ENCODE peak calls at places on chromosomes 12 and 14, in seven cellular contexts. One of them, this sample, is unnamed.

GRCh38 chr14:68217891-68218290 is 398.3 kb downstream of the RAD51B start:
- DNase-seq in coronary artery: no peak
- DNase-seq in activated T-helper 1 cell treated with anti-CD3 and anti-CD28 coated beads, Interleukin-2, amount 50 U/mL, for 16 hours: no peak
- DNase-seq in H9: no peak
- DNase-seq in left kidney: no peak
- DNase-seq in lower lobe of right lung: no peak
- DNase-seq in Kasumi-1: no peak
- DNase-seq in this sample: no peak

GRCh38 chr14:72665259-72665658 is 228.6 kb downstream of the DPF3 start:
- DNase-seq in coronary artery: no peak
- DNase-seq in activated T-helper 1 cell treated with anti-CD3 and anti-CD28 coated beads, Interleukin-2, amount 50 U/mL, for 16 hours: no peak
- DNase-seq in H9: no peak
- DNase-seq in left kidney: no peak
- DNase-seq in lower lobe of right lung: no peak
- DNase-seq in Kasumi-1: no peak
- DNase-seq in this sample: no peak

GRCh38 chr14:65361920-65362319 is 50.6 kb upstream of the FUT8 start:
- DNase-seq in coronary artery: no peak
- DNase-seq in activated T-helper 1 cell treated with anti-CD3 and anti-CD28 coated beads, Interleukin-2, amount 50 U/mL, for 16 hours: no peak
- DNase-seq in H9: no peak
- DNase-seq in left kidney: peak
- DNase-seq in lower lobe of right lung: no peak
- DNase-seq in Kasumi-1: no peak
- DNase-seq in this sample: no peak

GRCh38 chr14:35987731-35988130 is 161.6 kb downstream of the BRMS1L start:
- DNase-seq in coronary artery: no peak
- DNase-seq in activated T-helper 1 cell treated with anti-CD3 and anti-CD28 coated beads, Interleukin-2, amount 50 U/mL, for 16 hours: no peak
- DNase-seq in H9: no peak
- DNase-seq in left kidney: no peak
- DNase-seq in lower lobe of right lung: no peak
- DNase-seq in Kasumi-1: no peak
- DNase-seq in this sample: no peak

GRCh38 chr14:24398298-24398942 is 383 bp upstream of the NYNRIN start:
- DNase-seq in coronary artery: no peak
- DNase-seq in activated T-helper 1 cell treated with anti-CD3 and anti-CD28 coated beads, Interleukin-2, amount 50 U/mL, for 16 hours: no peak
- DNase-seq in H9: peak
- DNase-seq in left kidney: peak
- DNase-seq in lower lobe of right lung: no peak
- DNase-seq in Kasumi-1: no peak
- DNase-seq in this sample: no peak

GRCh38 chr14:55267816-55268215 is 3.4 kb upstream of the FBXO34 start:
- DNase-seq in coronary artery: no peak
- DNase-seq in activated T-helper 1 cell treated with anti-CD3 and anti-CD28 coated beads, Interleukin-2, amount 50 U/mL, for 16 hours: no peak
- DNase-seq in H9: no peak
- DNase-seq in left kidney: peak
- DNase-seq in lower lobe of right lung: no peak
- DNase-seq in Kasumi-1: no peak
- DNase-seq in this sample: no peak

GRCh38 chr12:77796775-77797174 is 33.9 kb upstream of the NAV3 start:
- DNase-seq in coronary artery: no peak
- DNase-seq in activated T-helper 1 cell treated with anti-CD3 and anti-CD28 coated beads, Interleukin-2, amount 50 U/mL, for 16 hours: no peak
- DNase-seq in H9: no peak
- DNase-seq in left kidney: no peak
- DNase-seq in lower lobe of right lung: no peak
- DNase-seq in Kasumi-1: no peak
- DNase-seq in this sample: no peak

GRCh38 chr14:92581966-92582566 is 68.5 kb downstream of the RIN3 start:
- DNase-seq in coronary artery: no peak
- DNase-seq in activated T-helper 1 cell treated with anti-CD3 and anti-CD28 coated beads, Interleukin-2, amount 50 U/mL, for 16 hours: no peak
- DNase-seq in H9: no peak
- DNase-seq in left kidney: no peak
- DNase-seq in lower lobe of right lung: no peak
- DNase-seq in Kasumi-1: no peak
- DNase-seq in this sample: no peak

GRCh38 chr12:132237772-132238486 is 91.5 kb downstream of the GALNT9 start:
- DNase-seq in coronary artery: no peak
- DNase-seq in activated T-helper 1 cell treated with anti-CD3 and anti-CD28 coated beads, Interleukin-2, amount 50 U/mL, for 16 hours: no peak
- DNase-seq in H9: no peak
- DNase-seq in left kidney: no peak
- DNase-seq in lower lobe of right lung: peak
- DNase-seq in Kasumi-1: no peak
- DNase-seq in this sample: no peak

GRCh38 chr14:101083564-101084435 is 180.3 kb upstream of the RTL1 start:
- DNase-seq in coronary artery: peak
- DNase-seq in activated T-helper 1 cell treated with anti-CD3 and anti-CD28 coated beads, Interleukin-2, amount 50 U/mL, for 16 hours: no peak
- DNase-seq in H9: peak
- DNase-seq in left kidney: no peak
- DNase-seq in lower lobe of right lung: no peak
- DNase-seq in Kasumi-1: no peak
- DNase-seq in this sample: no peak

GRCh38 chr14:21985081-21985480 is 311.5 kb upstream of the OR4E1 start:
- DNase-seq in coronary artery: no peak
- DNase-seq in activated T-helper 1 cell treated with anti-CD3 and anti-CD28 coated beads, Interleukin-2, amount 50 U/mL, for 16 hours: no peak
- DNase-seq in H9: no peak
- DNase-seq in left kidney: no peak
- DNase-seq in lower lobe of right lung: no peak
- DNase-seq in Kasumi-1: no peak
- DNase-seq in this sample: no peak

GRCh38 chr12:48977290-48978281 is 536 bp upstream of the WNT1 start:
- DNase-seq in coronary artery: no peak
- DNase-seq in activated T-helper 1 cell treated with anti-CD3 and anti-CD28 coated beads, Interleukin-2, amount 50 U/mL, for 16 hours: peak
- DNase-seq in H9: peak
- DNase-seq in left kidney: peak
- DNase-seq in lower lobe of right lung: peak
- DNase-seq in Kasumi-1: peak
- DNase-seq in this sample: peak

GRCh38 chr12:11482955-11483354 is 87.6 kb upstream of the PRB2 start:
- DNase-seq in coronary artery: no peak
- DNase-seq in activated T-helper 1 cell treated with anti-CD3 and anti-CD28 coated beads, Interleukin-2, amount 50 U/mL, for 16 hours: no peak
- DNase-seq in H9: no peak
- DNase-seq in left kidney: no peak
- DNase-seq in lower lobe of right lung: no peak
- DNase-seq in Kasumi-1: no peak
- DNase-seq in this sample: no peak

GRCh38 chr12:78672033-78672432 is 192.5 kb upstream of the SYT1 start:
- DNase-seq in coronary artery: no peak
- DNase-seq in activated T-helper 1 cell treated with anti-CD3 and anti-CD28 coated beads, Interleukin-2, amount 50 U/mL, for 16 hours: no peak
- DNase-seq in H9: no peak
- DNase-seq in left kidney: no peak
- DNase-seq in lower lobe of right lung: no peak
- DNase-seq in Kasumi-1: no peak
- DNase-seq in this sample: no peak

GRCh38 chr12:47821346-47821706 is 1.6 kb upstream of the HDAC7 start:
- DNase-seq in coronary artery: no peak
- DNase-seq in activated T-helper 1 cell treated with anti-CD3 and anti-CD28 coated beads, Interleukin-2, amount 50 U/mL, for 16 hours: no peak
- DNase-seq in H9: no peak
- DNase-seq in left kidney: no peak
- DNase-seq in lower lobe of right lung: no peak
- DNase-seq in Kasumi-1: no peak
- DNase-seq in this sample: no peak

GRCh38 chr12:57372233-57372632 is 58.6 kb downstream of the R3HDM2 start:
- DNase-seq in coronary artery: no peak
- DNase-seq in activated T-helper 1 cell treated with anti-CD3 and anti-CD28 coated beads, Interleukin-2, amount 50 U/mL, for 16 hours: no peak
- DNase-seq in H9: no peak
- DNase-seq in left kidney: no peak
- DNase-seq in lower lobe of right lung: no peak
- DNase-seq in Kasumi-1: no peak
- DNase-seq in this sample: no peak

GRCh38 chr12:120748242-120748641 is 22.6 kb downstream of the ACADS start:
- DNase-seq in coronary artery: no peak
- DNase-seq in activated T-helper 1 cell treated with anti-CD3 and anti-CD28 coated beads, Interleukin-2, amount 50 U/mL, for 16 hours: no peak
- DNase-seq in H9: no peak
- DNase-seq in left kidney: no peak
- DNase-seq in lower lobe of right lung: no peak
- DNase-seq in Kasumi-1: no peak
- DNase-seq in this sample: no peak

GRCh38 chr14:96194657-96195431 is 9.8 kb upstream of the BDKRB2 start:
- DNase-seq in coronary artery: no peak
- DNase-seq in activated T-helper 1 cell treated with anti-CD3 and anti-CD28 coated beads, Interleukin-2, amount 50 U/mL, for 16 hours: no peak
- DNase-seq in H9: no peak
- DNase-seq in left kidney: no peak
- DNase-seq in lower lobe of right lung: peak
- DNase-seq in Kasumi-1: no peak
- DNase-seq in this sample: no peak

GRCh38 chr14:29233188-29233587 is 466.6 kb downstream of the FOXG1 start:
- DNase-seq in coronary artery: no peak
- DNase-seq in activated T-helper 1 cell treated with anti-CD3 and anti-CD28 coated beads, Interleukin-2, amount 50 U/mL, for 16 hours: no peak
- DNase-seq in H9: no peak
- DNase-seq in left kidney: no peak
- DNase-seq in lower lobe of right lung: no peak
- DNase-seq in Kasumi-1: no peak
- DNase-seq in this sample: no peak

GRCh38 chr12:111462134-111462821 is 56.6 kb downstream of the SH2B3 start:
- DNase-seq in coronary artery: no peak
- DNase-seq in activated T-helper 1 cell treated with anti-CD3 and anti-CD28 coated beads, Interleukin-2, amount 50 U/mL, for 16 hours: no peak
- DNase-seq in H9: no peak
- DNase-seq in left kidney: no peak
- DNase-seq in lower lobe of right lung: no peak
- DNase-seq in Kasumi-1: peak
- DNase-seq in this sample: no peak

GRCh38 chr14:80699861-80700260 is 241.7 kb downstream of the CEP128 start:
- DNase-seq in coronary artery: no peak
- DNase-seq in activated T-helper 1 cell treated with anti-CD3 and anti-CD28 coated beads, Interleukin-2, amount 50 U/mL, for 16 hours: no peak
- DNase-seq in H9: no peak
- DNase-seq in left kidney: no peak
- DNase-seq in lower lobe of right lung: no peak
- DNase-seq in Kasumi-1: no peak
- DNase-seq in this sample: no peak

GRCh38 chr14:23571701-23572523 is 4.3 kb upstream of the AP1G2 start:
- DNase-seq in coronary artery: no peak
- DNase-seq in activated T-helper 1 cell treated with anti-CD3 and anti-CD28 coated beads, Interleukin-2, amount 50 U/mL, for 16 hours: no peak
- DNase-seq in H9: no peak
- DNase-seq in left kidney: peak
- DNase-seq in lower lobe of right lung: no peak
- DNase-seq in Kasumi-1: peak
- DNase-seq in this sample: no peak

GRCh38 chr12:101927042-101927441 is 49.7 kb downstream of the DRAM1 start:
- DNase-seq in coronary artery: no peak
- DNase-seq in activated T-helper 1 cell treated with anti-CD3 and anti-CD28 coated beads, Interleukin-2, amount 50 U/mL, for 16 hours: no peak
- DNase-seq in H9: no peak
- DNase-seq in left kidney: no peak
- DNase-seq in lower lobe of right lung: no peak
- DNase-seq in Kasumi-1: no peak
- DNase-seq in this sample: no peak

GRCh38 chr12:58249610-58250009 is 308.2 kb downstream of the ATP23 start:
- DNase-seq in coronary artery: no peak
- DNase-seq in activated T-helper 1 cell treated with anti-CD3 and anti-CD28 coated beads, Interleukin-2, amount 50 U/mL, for 16 hours: no peak
- DNase-seq in H9: no peak
- DNase-seq in left kidney: peak
- DNase-seq in lower lobe of right lung: no peak
- DNase-seq in Kasumi-1: no peak
- DNase-seq in this sample: no peak

GRCh38 chr12:14193623-14194022 is 171.9 kb upstream of the ATF7IP start:
- DNase-seq in coronary artery: no peak
- DNase-seq in activated T-helper 1 cell treated with anti-CD3 and anti-CD28 coated beads, Interleukin-2, amount 50 U/mL, for 16 hours: no peak
- DNase-seq in H9: peak
- DNase-seq in left kidney: peak
- DNase-seq in lower lobe of right lung: peak
- DNase-seq in Kasumi-1: no peak
- DNase-seq in this sample: no peak

GRCh38 chr12:5083955-5084849 is 40.5 kb downstream of the KCNA5 start:
- DNase-seq in coronary artery: no peak
- DNase-seq in activated T-helper 1 cell treated with anti-CD3 and anti-CD28 coated beads, Interleukin-2, amount 50 U/mL, for 16 hours: no peak
- DNase-seq in H9: no peak
- DNase-seq in left kidney: peak
- DNase-seq in lower lobe of right lung: no peak
- DNase-seq in Kasumi-1: peak
- DNase-seq in this sample: no peak

GRCh38 chr14:78399316-78399889 is 229.2 kb downstream of the NRXN3 start:
- DNase-seq in coronary artery: no peak
- DNase-seq in activated T-helper 1 cell treated with anti-CD3 and anti-CD28 coated beads, Interleukin-2, amount 50 U/mL, for 16 hours: no peak
- DNase-seq in H9: no peak
- DNase-seq in left kidney: peak
- DNase-seq in lower lobe of right lung: no peak
- DNase-seq in Kasumi-1: peak
- DNase-seq in this sample: no peak

GRCh38 chr12:59040651-59041050 is 120.3 kb upstream of the LRIG3 start:
- DNase-seq in coronary artery: no peak
- DNase-seq in activated T-helper 1 cell treated with anti-CD3 and anti-CD28 coated beads, Interleukin-2, amount 50 U/mL, for 16 hours: no peak
- DNase-seq in H9: no peak
- DNase-seq in left kidney: peak
- DNase-seq in lower lobe of right lung: no peak
- DNase-seq in Kasumi-1: no peak
- DNase-seq in this sample: no peak

GRCh38 chr14:32561520-32561919 is 232.4 kb downstream of the AKAP6 start:
- DNase-seq in coronary artery: no peak
- DNase-seq in activated T-helper 1 cell treated with anti-CD3 and anti-CD28 coated beads, Interleukin-2, amount 50 U/mL, for 16 hours: no peak
- DNase-seq in H9: no peak
- DNase-seq in left kidney: peak
- DNase-seq in lower lobe of right lung: no peak
- DNase-seq in Kasumi-1: no peak
- DNase-seq in this sample: no peak

GRCh38 chr12:114123108-114123507 is 157.0 kb upstream of the RBM19 start:
- DNase-seq in coronary artery: no peak
- DNase-seq in activated T-helper 1 cell treated with anti-CD3 and anti-CD28 coated beads, Interleukin-2, amount 50 U/mL, for 16 hours: no peak
- DNase-seq in H9: peak
- DNase-seq in left kidney: no peak
- DNase-seq in lower lobe of right lung: no peak
- DNase-seq in Kasumi-1: no peak
- DNase-seq in this sample: no peak

GRCh38 chr14:100577321-100577985 is 9.8 kb downstream of the BEGAIN start:
- DNase-seq in coronary artery: no peak
- DNase-seq in activated T-helper 1 cell treated with anti-CD3 and anti-CD28 coated beads, Interleukin-2, amount 50 U/mL, for 16 hours: no peak
- DNase-seq in H9: no peak
- DNase-seq in left kidney: no peak
- DNase-seq in lower lobe of right lung: peak
- DNase-seq in Kasumi-1: no peak
- DNase-seq in this sample: no peak

GRCh38 chr12:113555226-113555625 is 83.6 kb upstream of the LHX5 start:
- DNase-seq in coronary artery: no peak
- DNase-seq in activated T-helper 1 cell treated with anti-CD3 and anti-CD28 coated beads, Interleukin-2, amount 50 U/mL, for 16 hours: no peak
- DNase-seq in H9: no peak
- DNase-seq in left kidney: no peak
- DNase-seq in lower lobe of right lung: no peak
- DNase-seq in Kasumi-1: no peak
- DNase-seq in this sample: no peak

GRCh38 chr14:80567905-80568512 is 356.7 kb upstream of the DIO2 start:
- DNase-seq in coronary artery: no peak
- DNase-seq in activated T-helper 1 cell treated with anti-CD3 and anti-CD28 coated beads, Interleukin-2, amount 50 U/mL, for 16 hours: no peak
- DNase-seq in H9: no peak
- DNase-seq in left kidney: peak
- DNase-seq in lower lobe of right lung: no peak
- DNase-seq in Kasumi-1: no peak
- DNase-seq in this sample: no peak

GRCh38 chr14:76292561-76292960 is 83.4 kb upstream of the ESRRB start:
- DNase-seq in coronary artery: peak
- DNase-seq in activated T-helper 1 cell treated with anti-CD3 and anti-CD28 coated beads, Interleukin-2, amount 50 U/mL, for 16 hours: no peak
- DNase-seq in H9: peak
- DNase-seq in left kidney: no peak
- DNase-seq in lower lobe of right lung: no peak
- DNase-seq in Kasumi-1: no peak
- DNase-seq in this sample: no peak

This sample was measured in central memory CD8-positive, alpha-beta T cell.